ENCODE peak calls at places on chromosomes 16 and 17, in eight cellular contexts. One of them, this sample, is unnamed.

GRCh38 chr16:49019081-49019633 is 262.5 kb downstream of the CBLN1 start:
- DNase-seq in MM.1S: no peak
- DNase-seq in body of pancreas: no peak
- DNase-seq in epithelial cell of esophagus: no peak
- DNase-seq in GDM1: no peak
- DNase-seq in brain microvascular endothelial cell: no peak
- DNase-seq in AG10803: peak
- DNase-seq in GM23338: peak
- DNase-seq in this sample: peak

GRCh38 chr17:80877095-80877828 is 114.4 kb upstream of the CHMP6 start:
- DNase-seq in MM.1S: no peak
- DNase-seq in body of pancreas: no peak
- DNase-seq in epithelial cell of esophagus: no peak
- DNase-seq in GDM1: no peak
- DNase-seq in brain microvascular endothelial cell: no peak
- DNase-seq in AG10803: no peak
- DNase-seq in GM23338: no peak
- DNase-seq in this sample: no peak

GRCh38 chr16:88002749-88003148 is 51.5 kb downstream of the BANP start:
- DNase-seq in MM.1S: no peak
- DNase-seq in body of pancreas: no peak
- DNase-seq in epithelial cell of esophagus: no peak
- DNase-seq in GDM1: no peak
- DNase-seq in brain microvascular endothelial cell: no peak
- DNase-seq in AG10803: no peak
- DNase-seq in GM23338: no peak
- DNase-seq in this sample: no peak

GRCh38 chr17:562174-562573 is 152.5 kb downstream of the VPS53 start:
- DNase-seq in MM.1S: no peak
- DNase-seq in body of pancreas: no peak
- DNase-seq in epithelial cell of esophagus: no peak
- DNase-seq in GDM1: no peak
- DNase-seq in brain microvascular endothelial cell: no peak
- DNase-seq in AG10803: no peak
- DNase-seq in GM23338: no peak
- DNase-seq in this sample: no peak

GRCh38 chr16:1198194-1198593 is 26.9 kb downstream of the TPSG1 start:
- DNase-seq in MM.1S: no peak
- DNase-seq in body of pancreas: no peak
- DNase-seq in epithelial cell of esophagus: no peak
- DNase-seq in GDM1: no peak
- DNase-seq in brain microvascular endothelial cell: no peak
- DNase-seq in AG10803: no peak
- DNase-seq in GM23338: no peak
- DNase-seq in this sample: no peak

GRCh38 chr17:28760561-28760960 is 16.8 kb downstream of the TRAF4 start:
- DNase-seq in MM.1S: no peak
- DNase-seq in body of pancreas: no peak
- DNase-seq in epithelial cell of esophagus: no peak
- DNase-seq in GDM1: no peak
- DNase-seq in brain microvascular endothelial cell: no peak
- DNase-seq in AG10803: no peak
- DNase-seq in GM23338: no peak
- DNase-seq in this sample: no peak

GRCh38 chr17:64111831-64112230 is 18.1 kb downstream of the ERN1 start:
- DNase-seq in MM.1S: no peak
- DNase-seq in body of pancreas: no peak
- DNase-seq in epithelial cell of esophagus: no peak
- DNase-seq in GDM1: no peak
- DNase-seq in brain microvascular endothelial cell: no peak
- DNase-seq in AG10803: no peak
- DNase-seq in GM23338: no peak
- DNase-seq in this sample: no peak

GRCh38 chr17:43125967-43126910 is 1.1 kb upstream of the BRCA1 start:
- DNase-seq in MM.1S: peak
- DNase-seq in body of pancreas: no peak
- DNase-seq in epithelial cell of esophagus: no peak
- DNase-seq in GDM1: no peak
- DNase-seq in brain microvascular endothelial cell: no peak
- DNase-seq in AG10803: no peak
- DNase-seq in GM23338: peak
- DNase-seq in this sample: peak

GRCh38 chr17:34797724-34798123 is 163.5 kb downstream of the CCT6B start:
- DNase-seq in MM.1S: peak
- DNase-seq in body of pancreas: peak
- DNase-seq in epithelial cell of esophagus: peak
- DNase-seq in GDM1: no peak
- DNase-seq in brain microvascular endothelial cell: peak
- DNase-seq in AG10803: peak
- DNase-seq in GM23338: peak
- DNase-seq in this sample: peak

This sample was measured in ELF-1.